ENCODE peak calls at places on chromosomes 11 and 22, in seven cellular contexts. One of them, this sample, is unnamed.

GRCh38 chr11:109547356-109548027 is 125.5 kb downstream of the C11orf87 start:
- DNase-seq in choroid plexus epithelial cell: peak
- DNase-seq in DMS79 treated with DMSO at 0.1 percent for 48 hours: no peak
- DNase-seq in activated CD4-positive, alpha-beta T cell treated with anti-CD3 and anti-CD28 coated beads for 24 hours: no peak
- DNase-seq in transverse colon: no peak
- DNase-seq in ACHN: peak
- DNase-seq in hypothalamus: no peak
- DNase-seq in this sample: no peak

GRCh38 chr11:134008593-134008992 is 51.8 kb upstream of the IGSF9B start:
- DNase-seq in choroid plexus epithelial cell: peak
- DNase-seq in DMS79 treated with DMSO at 0.1 percent for 48 hours: no peak
- DNase-seq in activated CD4-positive, alpha-beta T cell treated with anti-CD3 and anti-CD28 coated beads for 24 hours: no peak
- DNase-seq in transverse colon: no peak
- DNase-seq in ACHN: no peak
- DNase-seq in hypothalamus: no peak
- DNase-seq in this sample: no peak

GRCh38 chr11:57785072-57785471 is 23.5 kb downstream of the CTNND1 start:
- DNase-seq in choroid plexus epithelial cell: no peak
- DNase-seq in DMS79 treated with DMSO at 0.1 percent for 48 hours: no peak
- DNase-seq in activated CD4-positive, alpha-beta T cell treated with anti-CD3 and anti-CD28 coated beads for 24 hours: no peak
- DNase-seq in transverse colon: no peak
- DNase-seq in ACHN: no peak
- DNase-seq in hypothalamus: no peak
- DNase-seq in this sample: no peak

GRCh38 chr22:27100789-27101188 is 443.4 kb downstream of the MIAT start:
- DNase-seq in choroid plexus epithelial cell: peak
- DNase-seq in DMS79 treated with DMSO at 0.1 percent for 48 hours: no peak
- DNase-seq in activated CD4-positive, alpha-beta T cell treated with anti-CD3 and anti-CD28 coated beads for 24 hours: no peak
- DNase-seq in transverse colon: no peak
- DNase-seq in ACHN: peak
- DNase-seq in hypothalamus: no peak
- DNase-seq in this sample: no peak

GRCh38 chr11:47071871-47072270 is 104.8 kb downstream of the ARFGAP2 start:
- DNase-seq in choroid plexus epithelial cell: peak
- DNase-seq in DMS79 treated with DMSO at 0.1 percent for 48 hours: no peak
- DNase-seq in activated CD4-positive, alpha-beta T cell treated with anti-CD3 and anti-CD28 coated beads for 24 hours: no peak
- DNase-seq in transverse colon: no peak
- DNase-seq in ACHN: no peak
- DNase-seq in hypothalamus: no peak
- DNase-seq in this sample: no peak

GRCh38 chr11:69242583-69242940 is 51.4 kb upstream of the MYEOV start:
- DNase-seq in choroid plexus epithelial cell: no peak
- DNase-seq in DMS79 treated with DMSO at 0.1 percent for 48 hours: no peak
- DNase-seq in activated CD4-positive, alpha-beta T cell treated with anti-CD3 and anti-CD28 coated beads for 24 hours: no peak
- DNase-seq in transverse colon: no peak
- DNase-seq in ACHN: no peak
- DNase-seq in hypothalamus: no peak
- DNase-seq in this sample: no peak

GRCh38 chr22:50184004-50184461 is 1.7 kb upstream of the TRABD start:
- DNase-seq in choroid plexus epithelial cell: peak
- DNase-seq in DMS79 treated with DMSO at 0.1 percent for 48 hours: no peak
- DNase-seq in activated CD4-positive, alpha-beta T cell treated with anti-CD3 and anti-CD28 coated beads for 24 hours: no peak
- DNase-seq in transverse colon: peak
- DNase-seq in ACHN: peak
- DNase-seq in hypothalamus: no peak
- DNase-seq in this sample: no peak

GRCh38 chr11:203056-203944 is 3.9 kb downstream of the BET1L start:
- DNase-seq in choroid plexus epithelial cell: no peak
- DNase-seq in DMS79 treated with DMSO at 0.1 percent for 48 hours: no peak
- DNase-seq in activated CD4-positive, alpha-beta T cell treated with anti-CD3 and anti-CD28 coated beads for 24 hours: no peak
- DNase-seq in transverse colon: no peak
- DNase-seq in ACHN: no peak
- DNase-seq in hypothalamus: no peak
- DNase-seq in this sample: no peak

GRCh38 chr22:43862074-43862881 is at the start of gene SULT4A1:
- DNase-seq in choroid plexus epithelial cell: peak
- DNase-seq in DMS79 treated with DMSO at 0.1 percent for 48 hours: no peak
- DNase-seq in activated CD4-positive, alpha-beta T cell treated with anti-CD3 and anti-CD28 coated beads for 24 hours: no peak
- DNase-seq in transverse colon: no peak
- DNase-seq in ACHN: peak
- DNase-seq in hypothalamus: no peak
- DNase-seq in this sample: no peak

GRCh38 chr22:41565403-41566054 is 4.7 kb downstream of the CSDC2 start:
- DNase-seq in choroid plexus epithelial cell: peak
- DNase-seq in DMS79 treated with DMSO at 0.1 percent for 48 hours: no peak
- DNase-seq in activated CD4-positive, alpha-beta T cell treated with anti-CD3 and anti-CD28 coated beads for 24 hours: no peak
- DNase-seq in transverse colon: peak
- DNase-seq in ACHN: peak
- DNase-seq in hypothalamus: no peak
- DNase-seq in this sample: peak

GRCh38 chr11:126404367-126404766 is 48.9 kb downstream of the ST3GAL4 start:
- DNase-seq in choroid plexus epithelial cell: no peak
- DNase-seq in DMS79 treated with DMSO at 0.1 percent for 48 hours: no peak
- DNase-seq in activated CD4-positive, alpha-beta T cell treated with anti-CD3 and anti-CD28 coated beads for 24 hours: no peak
- DNase-seq in transverse colon: no peak
- DNase-seq in ACHN: no peak
- DNase-seq in hypothalamus: no peak
- DNase-seq in this sample: no peak

GRCh38 chr11:7749456-7749855 is 43.2 kb upstream of the OVCH2 start:
- DNase-seq in choroid plexus epithelial cell: peak
- DNase-seq in DMS79 treated with DMSO at 0.1 percent for 48 hours: no peak
- DNase-seq in activated CD4-positive, alpha-beta T cell treated with anti-CD3 and anti-CD28 coated beads for 24 hours: no peak
- DNase-seq in transverse colon: no peak
- DNase-seq in ACHN: no peak
- DNase-seq in hypothalamus: no peak
- DNase-seq in this sample: no peak

This sample was measured in occipital lobe.